ENCODE peak calls at places on chromosome 4, in six cellular contexts. F is mammary epithelial cell, T is pancreas, O is thyroid gland, R is HL-60, B is Peyer's patch. Z is an unnamed sample.
A peak's percentile ranks its signal among the peaks of the same experiment; 100 is the strongest.

GRCh38 chr4:74932832-74933561 is at the start of gene PARM1:
- DNase-seq in B (peak; percentile 94), O (peak; percentile 96), F (peak; percentile 61), T (peak; percentile 92), R (peak; percentile 69), Z (peak; percentile 26)

GRCh38 chr4:73917081-73917501 is 47.9 kb downstream of the CXCL1 start:
- DNase-seq in F (peak; percentile 95), T (no peak), B (no peak), O (no peak), R (no peak), Z (peak; percentile 80)

GRCh38 chr4:153676491-153676890 is 7.6 kb upstream of the TLR2 start:
- DNase-seq in O (no peak), F (peak; percentile 81), B (no peak), R (no peak), T (no peak), Z (no peak)

GRCh38 chr4:71004281-71004851 is 10.9 kb downstream of the DCK start:
- DNase-seq in T (no peak), O (peak; percentile 15), B (peak; percentile 83), R (no peak), F (no peak), Z (no peak)

GRCh38 chr4:98363431-98363830 is 102.2 kb downstream of the RAP1GDS1 start:
- DNase-seq in B (no peak), T (no peak), R (no peak), O (no peak), F (peak; percentile 49), Z (no peak)

GRCh38 chr4:139144911-139145551 is 32.0 kb downstream of the ELF2 start:
- DNase-seq in T (peak; percentile 24), B (no peak), F (no peak), R (peak; percentile 53), O (peak; percentile 78), Z (no peak)

GRCh38 chr4:112916868-112917267 is 132.6 kb upstream of the ANK2 start:
- DNase-seq in O (no peak), B (no peak), F (no peak), R (no peak), T (no peak), Z (no peak)

GRCh38 chr4:138182838-138183426 is 59.2 kb downstream of the SLC7A11 start:
- DNase-seq in O (no peak), B (no peak), F (peak; percentile 45), R (peak; percentile 22), T (no peak), Z (peak; percentile 54)

GRCh38 chr4:85725727-85726170 is 250.8 kb downstream of the ARHGAP24 start:
- DNase-seq in F (no peak), O (peak; percentile 29), R (peak; percentile 79), T (peak; percentile 86), B (peak; percentile 55), Z (no peak)

GRCh38 chr4:138232364-138232763 is 9.8 kb downstream of the SLC7A11 start:
- DNase-seq in T (no peak), R (no peak), O (no peak), F (no peak), B (no peak), Z (no peak)

GRCh38 chr4:24912252-24913098 is at the start of gene CCDC149:
- DNase-seq in O (peak; percentile 95), T (peak; percentile 93), R (peak; percentile 22), F (peak; percentile 61), B (peak; percentile 70), Z (no peak)

GRCh38 chr4:23368081-23368697 is 521.7 kb downstream of the PPARGC1A start:
- DNase-seq in T (no peak), F (no peak), B (no peak), O (peak; percentile 51), R (no peak), Z (no peak)

GRCh38 chr4:168514249-168514852 is 17.5 kb downstream of the PALLD start:
- DNase-seq in T (no peak), F (peak; percentile 24), O (no peak), R (no peak), B (no peak), Z (peak; percentile 27)

GRCh38 chr4:99655315-99656081 is 2.1 kb downstream of the C4orf54 start:
- DNase-seq in O (peak; percentile 90), B (no peak), T (no peak), R (no peak), F (peak; percentile 93), Z (peak; percentile 3)

GRCh38 chr4:101346312-101346561 is 1.1 kb downstream of the PPP3CA start:
- DNase-seq in R (peak; percentile 80), F (no peak), T (peak; percentile 52), O (no peak), B (peak; percentile 74), Z (no peak)

GRCh38 chr4:140149851-140150635 is 3.9 kb downstream of the MAML3 start:
- DNase-seq in T (peak; percentile 83), O (peak; percentile 90), F (peak; percentile 61), R (peak; percentile 83), B (peak; percentile 88), Z (no peak)

GRCh38 chr4:185597532-185598188 is 62.4 kb upstream of the PDLIM3 start:
- DNase-seq in R (peak; percentile 69), F (peak; percentile 46), T (peak; percentile 63), O (peak; percentile 81), B (peak; percentile 89), Z (peak; percentile 36)

GRCh38 chr4:85774000-85774399 is 299.1 kb downstream of the ARHGAP24 start:
- DNase-seq in T (no peak), O (no peak), F (no peak), R (no peak), B (no peak), Z (no peak)

GRCh38 chr4:138275946-138276621 is 33.9 kb upstream of the SLC7A11 start:
- DNase-seq in T (no peak), R (no peak), O (no peak), B (no peak), F (peak; percentile 81), Z (peak; percentile 52)

GRCh38 chr4:84530871-84531270 is 31.8 kb upstream of the NKX6-1 start:
- DNase-seq in O (no peak), B (no peak), R (no peak), F (peak; percentile 58), T (no peak), Z (peak; percentile 10)

GRCh38 chr4:61520176-61520575 is 320.1 kb downstream of the ADGRL3 start:
- DNase-seq in B (no peak), T (no peak), R (no peak), O (no peak), F (no peak), Z (no peak)

GRCh38 chr4:88107406-88108107 is 50.9 kb downstream of the ABCG2 start:
- DNase-seq in F (no peak), B (peak; percentile 73), R (peak; percentile 58), T (no peak), O (peak; percentile 7), Z (no peak)

GRCh38 chr4:8433181-8433580 is 7.3 kb downstream of the ACOX3 start:
- DNase-seq in O (peak; percentile 65), B (no peak), T (no peak), R (no peak), F (no peak), Z (no peak)

GRCh38 chr4:70741872-70742271 is 20.1 kb downstream of the RUFY3 start:
- DNase-seq in T (no peak), O (no peak), R (no peak), B (no peak), F (no peak), Z (no peak)

GRCh38 chr4:153112071-153112460 is 92.2 kb upstream of the TRIM2 start:
- DNase-seq in R (no peak), F (no peak), B (peak; percentile 62), O (no peak), T (no peak), Z (no peak)

DNA sequence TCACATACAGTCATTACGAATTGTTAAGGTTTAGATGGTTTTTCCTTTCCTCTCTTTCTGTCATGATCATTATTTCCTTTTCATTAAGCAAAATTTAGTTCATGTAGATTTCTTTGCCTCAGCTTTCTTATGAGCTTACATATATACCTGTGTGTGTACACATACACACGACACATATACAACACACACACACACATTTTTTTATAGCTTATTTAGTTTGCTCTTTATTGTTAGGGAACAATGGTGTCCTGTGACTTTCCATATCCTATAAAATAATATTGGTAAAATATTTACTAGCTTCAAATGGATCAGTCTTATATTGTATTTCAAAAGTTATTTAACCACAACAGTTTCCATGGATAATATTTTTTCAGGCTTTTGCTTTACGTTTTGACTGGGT is 840.7 kb downstream of the PCDH18 start:
- DNase-seq in T (no peak), R (no peak), B (no peak), O (no peak), F (no peak), Z (no peak)
- H3K4me3 ChIP-seq in T (no peak overlapping the region), R (no peak overlapping the region), B (no peak overlapping the region), O (no peak overlapping the region), F (no peak overlapping the region), Z (no peak overlapping the region)

GRCh38 chr4:89755210-89755609 is 81.8 kb downstream of the SNCA start:
- DNase-seq in B (no peak), T (no peak), F (no peak), R (no peak), O (no peak), Z (no peak)
- TF ChIP-seq CTCF in B (no peak), T (no peak), F (peak; percentile 15), R (no peak), O (no peak), Z (no peak)

GRCh38 chr4:82777857-82778525 is 20.6 kb downstream of the SCD5 start:
- DNase-seq in R (no peak), B (no peak), T (no peak), O (no peak), F (no peak), Z (no peak)

GRCh38 chr4:82776925-82777542 is 21.6 kb downstream of the SCD5 start:
- DNase-seq in O (no peak), F (no peak), B (no peak), R (no peak), T (no peak), Z (no peak)

GRCh38 chr4:82779032-82779431 is 19.6 kb downstream of the SCD5 start:
- DNase-seq in T (no peak), B (no peak), F (no peak), R (no peak), O (no peak), Z (no peak)

GRCh38 chr4:82782626-82783025 is 16.0 kb downstream of the SCD5 start:
- DNase-seq in O (no peak), R (no peak), B (no peak), T (no peak), F (peak; percentile 37), Z (no peak)

DNA sequence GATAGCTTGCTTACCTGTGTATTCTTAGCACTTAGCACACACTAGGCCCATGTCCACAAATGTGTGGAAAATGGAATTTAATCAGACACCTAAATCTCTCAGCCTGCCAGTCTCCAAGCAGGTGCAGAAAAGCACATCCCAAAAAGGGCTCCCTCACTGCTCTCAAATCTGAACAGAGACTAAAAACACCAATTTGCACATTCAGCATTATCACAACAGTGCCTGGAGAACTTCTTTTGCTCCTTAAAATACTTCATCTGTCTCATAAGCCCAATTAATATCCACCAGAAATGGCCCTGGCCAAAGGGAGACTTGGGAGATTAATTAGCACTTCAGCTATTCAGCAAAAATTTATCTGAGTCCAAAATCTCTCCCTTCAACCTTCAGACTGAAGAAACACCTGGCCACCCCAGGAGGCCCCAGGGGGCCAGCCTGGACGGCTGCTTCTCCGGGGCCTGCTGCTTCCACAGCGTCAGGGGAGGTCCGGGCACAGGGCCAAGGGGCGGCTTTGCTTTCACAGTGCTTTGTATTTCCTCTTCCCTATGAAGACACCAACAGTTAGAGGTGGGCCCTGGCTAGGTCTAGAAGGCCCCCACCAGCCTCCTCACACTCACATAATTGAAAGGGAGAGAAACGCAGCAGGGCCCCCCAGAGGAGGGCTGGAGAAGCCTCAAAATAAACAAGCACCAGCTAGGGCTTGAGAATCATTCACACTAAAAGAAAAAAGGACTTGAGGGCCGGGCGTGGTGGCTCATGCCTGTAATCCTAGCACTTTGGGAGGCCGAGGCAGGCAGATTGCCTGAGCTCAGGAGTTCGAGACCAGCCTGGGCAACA is 18.0 kb downstream of the SCD5 start:
- DNase-seq in R (peak; percentile 76), F (no peak), T (peak; percentile 80), B (peak; percentile 76), O (peak; percentile 98), Z (no peak)
- H3K4me3 ChIP-seq in R (no peak overlapping the region), F (no peak overlapping the region), T (no peak overlapping the region), B (no peak overlapping the region), O (no peak overlapping the region), Z (no peak overlapping the region)

GRCh38 chr4:125482822-125483221 is 168.1 kb downstream of the FAT4 start:
- DNase-seq in B (no peak), O (no peak), R (no peak), F (no peak), T (no peak), Z (no peak)
- TF ChIP-seq CTCF in B (no peak), O (no peak), R (no peak), F (no peak), T (no peak), Z (no peak)